ENCODE peak calls at places on chromosomes 11 and 22, in seven cellular contexts. H is GM12865, Y is endothelial cell, E is type B pancreatic cell, L is CD14-positive monocyte, U is dorsolateral prefrontal cortex, M is left ventricle myocardium inferior. R is an unnamed sample.

GRCh38 chr22:48898524-48899377 is 928.9 kb downstream of the BRD1 start:
- DNase-seq in H (no peak), Y (no peak), E (no peak), L (no peak), U (no peak), M (no peak), R (no peak)

GRCh38 chr22:28710889-28711285 is 30.7 kb downstream of the CHEK2 start:
- DNase-seq in H (no peak), Y (no peak), E (no peak), L (no peak), U (no peak), M (no peak), R (no peak)

GRCh38 chr11:66221726-66222236 is 46.7 kb upstream of the RAB1B start:
- DNase-seq in H (peak; percentile 69), Y (no peak), E (no peak), L (no peak), U (no peak), M (no peak), R (no peak)

GRCh38 chr11:2156416-2157182 is 4.4 kb downstream of the INS start:
- DNase-seq in H (peak; percentile 31), Y (peak; percentile 94), E (peak; percentile 88), L (peak; percentile 65), U (peak; percentile 60), M (peak; percentile 65), R (peak; percentile 92)

GRCh38 chr11:126991596-126991995 is 9.0 kb downstream of the KIRREL3 start:
- DNase-seq in H (no peak), Y (no peak), E (no peak), L (no peak), U (no peak), M (no peak), R (no peak)

GRCh38 chr11:6440906-6441358 is at the start of gene HPX:
- DNase-seq in H (no peak), Y (no peak), E (no peak), L (no peak), U (no peak), M (no peak), R (no peak)

GRCh38 chr22:35742342-35743100 is 24.8 kb downstream of the APOL5 start:
- DNase-seq in H (no peak), Y (no peak), E (no peak), L (no peak), U (no peak), M (no peak), R (no peak)

GRCh38 chr11:122797651-122798050 is 40.6 kb upstream of the CRTAM start:
- DNase-seq in H (no peak), Y (no peak), E (no peak), L (no peak), U (no peak), M (no peak), R (no peak)

GRCh38 chr11:17979770-17980371 is 33.0 kb downstream of the SERGEF start:
- DNase-seq in H (peak; percentile 41), Y (peak; percentile 42), E (no peak), L (no peak), U (no peak), M (no peak), R (peak; percentile 48)

GRCh38 chr11:130181295-130182272 is 22.0 kb downstream of the ST14 start:
- DNase-seq in H (peak; percentile 45), Y (no peak), E (no peak), L (peak; percentile 69), U (no peak), M (no peak), R (peak; percentile 21)

GRCh38 chr11:116467809-116468208 is 305.0 kb downstream of the BUD13 start:
- DNase-seq in H (no peak), Y (no peak), E (no peak), L (no peak), U (no peak), M (no peak), R (no peak)

GRCh38 chr11:68528630-68529029 is 68.1 kb downstream of the PPP6R3 start:
- DNase-seq in H (no peak), Y (no peak), E (no peak), L (no peak), U (no peak), M (no peak), R (no peak)

GRCh38 chr11:77542296-77542695 is 47.5 kb upstream of the AQP11 start:
- DNase-seq in H (no peak), Y (no peak), E (no peak), L (no peak), U (no peak), M (no peak), R (no peak)

GRCh38 chr11:112213753-112214152 is 12.5 kb upstream of the PTS start:
- DNase-seq in H (no peak), Y (no peak), E (no peak), L (no peak), U (no peak), M (no peak), R (no peak)

GRCh38 chr11:120122921-120123683 is 14.8 kb downstream of the TRIM29 start:
- DNase-seq in H (no peak), Y (no peak), E (no peak), L (no peak), U (no peak), M (no peak), R (no peak)

GRCh38 chr22:42270512-42271190 is at the start of gene TCF20:
- DNase-seq in H (peak; percentile 87), Y (peak; percentile 75), E (peak; percentile 80), L (peak; percentile 61), U (peak; percentile 60), M (peak; percentile 79), R (peak; percentile 81)

GRCh38 chr11:112584674-112585073 is 324.0 kb upstream of the PLET1 start:
- DNase-seq in H (peak; percentile 38), Y (peak; percentile 44), E (no peak), L (no peak), U (no peak), M (no peak), R (peak; percentile 18)

GRCh38 chr22:43996170-43996980 is 27.7 kb upstream of the PARVB start:
- DNase-seq in H (peak; percentile 84), Y (peak; percentile 36), E (no peak), L (peak; percentile 87), U (peak; percentile 37), M (peak; percentile 69), R (no peak)

GRCh38 chr11:109865558-109866186 is 227.5 kb upstream of the ZC3H12C start:
- DNase-seq in H (peak; percentile 32), Y (no peak), E (no peak), L (no peak), U (no peak), M (peak; percentile 14), R (no peak)

GRCh38 chr11:14894657-14895598 is 2.9 kb upstream of the CYP2R1 start:
- DNase-seq in H (no peak), Y (no peak), E (no peak), L (peak; percentile 81), U (no peak), M (peak; percentile 30), R (no peak)

GRCh38 chr22:27602390-27602789 is 199.2 kb downstream of the MN1 start:
- DNase-seq in H (no peak), Y (no peak), E (no peak), L (no peak), U (no peak), M (no peak), R (no peak)

DNA sequence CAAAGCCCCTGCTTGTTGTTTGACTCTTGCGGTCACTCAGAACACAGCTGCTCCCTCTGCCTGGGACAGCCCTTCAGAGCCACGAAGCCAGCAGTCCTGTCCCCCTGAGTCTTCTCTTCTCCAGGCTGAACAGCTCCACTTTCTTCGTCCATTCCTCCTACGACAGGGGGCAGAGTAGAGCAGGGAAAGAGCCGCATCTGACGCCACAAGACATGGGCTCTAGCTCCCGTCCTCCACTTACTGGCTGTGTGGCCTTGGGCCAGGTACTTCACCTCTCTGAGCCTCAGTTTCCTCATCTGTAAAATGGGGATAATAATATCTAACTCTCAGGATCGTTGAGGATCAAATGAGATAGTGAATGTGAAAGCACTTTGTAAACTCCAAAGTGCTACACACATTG is 29.9 kb downstream of the CHRDL2 start:
- DNase-seq in H (peak; percentile 55), Y (no peak), E (no peak), L (no peak), U (no peak), M (no peak), R (no peak)
- TF ChIP-seq CTCF in H (peak; percentile 53), Y (no peak), E (no peak), L (no peak), U (no peak), M (no peak), R (no peak)

GRCh38 chr11:97389270-97389669 is 999.5 kb downstream of the JRKL start:
- DNase-seq in H (no peak), Y (no peak), E (no peak), L (no peak), U (no peak), M (no peak), R (no peak)
- TF ChIP-seq CTCF in H (no peak), Y (no peak), E (no peak), L (no peak), U (no peak), M (no peak), R (no peak)

GRCh38 chr11:133910101-133910500 is 46.7 kb downstream of the IGSF9B start:
- DNase-seq in H (no peak), Y (no peak), E (no peak), L (no peak), U (no peak), M (no peak), R (no peak)

GRCh38 chr11:133913761-133914160 is 43.0 kb downstream of the IGSF9B start:
- DNase-seq in H (no peak), Y (no peak), E (no peak), L (no peak), U (no peak), M (no peak), R (no peak)

GRCh38 chr11:133907841-133908241 is 48.9 kb downstream of the IGSF9B start:
- DNase-seq in H (no peak), Y (no peak), E (no peak), L (peak; percentile 27), U (no peak), M (no peak), R (no peak)

GRCh38 chr11:133908827-133909226 is 47.9 kb downstream of the IGSF9B start:
- DNase-seq in H (no peak), Y (no peak), E (no peak), L (no peak), U (no peak), M (no peak), R (no peak)

DNA sequence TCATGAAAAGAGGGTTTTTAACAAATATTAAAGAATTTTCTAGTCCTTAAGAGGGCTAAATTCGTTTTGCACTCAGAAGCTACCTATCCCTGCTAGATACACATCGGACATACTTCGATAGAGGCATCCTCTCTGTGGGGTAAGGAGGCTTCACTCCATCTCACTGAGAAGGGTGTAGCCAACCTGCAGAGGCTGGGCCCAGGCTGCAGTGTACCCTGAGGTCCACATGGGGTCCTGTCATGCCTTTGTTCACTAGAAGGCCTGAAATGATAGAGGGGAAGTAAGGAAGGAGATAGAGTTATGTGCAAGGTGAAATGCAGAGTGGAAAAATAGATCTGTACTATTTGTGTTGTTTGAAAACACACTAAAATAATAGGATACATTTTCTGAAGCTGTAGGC is 45.6 kb downstream of the IGSF9B start:
- DNase-seq in H (no peak), Y (peak; percentile 38), E (no peak), L (no peak), U (no peak), M (no peak), R (no peak)
- TF ChIP-seq CTCF in H (peak; percentile 25), Y (peak; percentile 22), E (peak; percentile 54), L (no peak), U (no peak), M (no peak), R (no peak)

DNA sequence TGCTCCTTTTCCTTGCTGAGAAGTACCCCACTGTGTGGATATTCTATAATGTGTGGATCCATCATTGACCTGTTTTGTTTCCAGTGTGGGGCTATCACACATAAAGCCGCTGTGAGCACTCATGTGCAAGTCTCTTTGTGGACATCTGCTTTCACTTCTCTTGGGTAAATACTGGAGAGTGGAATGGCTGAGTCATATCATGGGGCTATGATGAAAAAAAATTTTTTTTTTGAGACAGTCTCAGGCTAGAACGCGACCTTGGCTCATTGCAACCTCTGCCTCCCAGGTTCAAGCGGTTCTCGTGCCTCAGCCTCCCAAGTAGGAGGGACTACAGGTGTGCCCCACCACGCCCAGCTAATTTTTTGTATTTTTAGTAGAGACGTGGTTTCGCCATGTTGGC is 7.7 kb upstream of the FAM118A start:
- DNase-seq in H (peak; percentile 32), Y (no peak), E (no peak), L (no peak), U (no peak), M (no peak), R (no peak)
- TF ChIP-seq CTCF in H (no peak), Y (no peak), E (no peak), L (no peak), U (no peak), M (no peak), R (no peak)